ENCODE peak calls at places on chromosomes 5 and 9, in four cellular contexts. D is fibroblast of villous mesenchyme; G is Jurkat, Clone E6-1; E is kidney epithelial cell. K is an unnamed sample.

GRCh38 chr5:110940136-110940535 is 131.4 kb upstream of the TSLP start:
- DNase-seq in G (no peak), E (no peak), D (no peak), K (no peak)

GRCh38 chr5:16886366-16886736 is 49.7 kb downstream of the MYO10 start:
- DNase-seq in D (peak), E (no peak), G (no peak), K (peak)

GRCh38 chr5:156402387-156402921 is 75.5 kb downstream of the SGCD start:
- DNase-seq in E (peak), G (peak), D (peak), K (no peak)

GRCh38 chr9:117644607-117645244 is 59.5 kb upstream of the TLR4 start:
- DNase-seq in D (peak), G (peak), E (peak), K (peak)

GRCh38 chr5:156934450-156935211 is 28.4 kb downstream of the TIMD4 start:
- DNase-seq in G (peak), E (no peak), D (no peak), K (no peak)

GRCh38 chr5:39264528-39264927 is 45.2 kb upstream of the FYB1 start:
- DNase-seq in E (no peak), D (no peak), G (no peak), K (no peak)

GRCh38 chr9:28163619-28164018 is 590.3 kb upstream of the C9orf72 start:
- DNase-seq in D (no peak), E (no peak), G (no peak), K (no peak)

GRCh38 chr5:1368236-1368635 is 23.3 kb upstream of the CLPTM1L start:
- DNase-seq in G (no peak), D (no peak), E (no peak), K (no peak)

GRCh38 chr9:135587658-135588057 is 26.1 kb downstream of the PAEP start:
- DNase-seq in G (no peak), E (no peak), D (no peak), K (no peak)

GRCh38 chr5:112210430-112211005 is 208.6 kb downstream of the EPB41L4A start:
- DNase-seq in G (no peak), E (peak), D (peak), K (no peak)

GRCh38 chr5:109324941-109325340 is 84.8 kb downstream of the PJA2 start:
- DNase-seq in D (peak), G (no peak), E (no peak), K (no peak)

GRCh38 chr9:70170151-70170795 is 88.5 kb upstream of the SMC5 start:
- DNase-seq in G (no peak), D (no peak), E (no peak), K (no peak)

GRCh38 chr9:70113403-70114022 is 69.9 kb downstream of the MAMDC2 start:
- DNase-seq in D (peak), G (peak), E (no peak), K (peak)

GRCh38 chr9:124721109-124721850 is 49.8 kb downstream of the NR6A1 start:
- DNase-seq in D (peak), G (no peak), E (no peak), K (no peak)

GRCh38 chr9:4985376-4986266 is 549 bp downstream of the JAK2 start:
- DNase-seq in D (peak), E (no peak), G (peak), K (no peak)

GRCh38 chr5:88707216-88707965 is 175.6 kb downstream of the MEF2C start:
- DNase-seq in E (no peak), G (no peak), D (no peak), K (no peak)

GRCh38 chr9:116687074-116687761 is at the start of gene TRIM32:
- DNase-seq in D (peak), G (peak), E (peak), K (peak)

GRCh38 chr5:179869641-179870402 is 11.2 kb upstream of the MRNIP start:
- DNase-seq in G (no peak), E (no peak), D (no peak), K (no peak)

GRCh38 chr9:111598730-111599091 is 736 bp downstream of the PTGR1 start:
- DNase-seq in E (no peak), G (no peak), D (peak), K (peak)

GRCh38 chr5:148999741-149000140 is 63.1 kb downstream of the SH3TC2 start:
- DNase-seq in E (no peak), D (no peak), G (no peak), K (no peak)

GRCh38 chr9:120935383-120935857 is 8.8 kb upstream of the TRAF1 start:
- DNase-seq in D (peak), G (no peak), E (peak), K (peak)

GRCh38 chr5:170630711-170631141 is 126.9 kb downstream of the KCNIP1 start:
- DNase-seq in G (no peak), E (no peak), D (no peak), K (no peak)

DNA sequence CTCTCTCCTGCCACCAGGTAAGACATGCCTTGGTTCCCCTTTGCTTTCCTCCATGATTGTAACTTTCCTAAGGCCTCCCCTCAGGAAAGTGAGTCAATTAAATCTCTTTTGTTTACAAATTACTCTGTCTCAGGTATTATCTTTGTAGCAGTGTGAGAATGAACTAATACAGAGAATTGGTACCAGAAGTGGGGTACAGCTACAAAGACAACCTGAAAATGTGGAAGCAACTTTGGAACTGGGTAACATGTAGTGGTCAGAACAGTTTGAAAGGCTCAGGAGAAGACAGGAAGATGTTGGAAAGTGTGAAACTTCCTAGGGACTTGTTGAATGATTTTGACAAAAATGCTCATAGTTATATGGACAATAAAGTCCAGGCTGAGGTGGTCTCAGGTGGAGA is 97.2 kb downstream of the FAM170A start:
- DNase-seq in E (no peak), G (no peak), D (no peak), K (no peak)
- H3K4me3 ChIP-seq in E (no peak), G (no peak), D (no peak), K (no peak)

DNA sequence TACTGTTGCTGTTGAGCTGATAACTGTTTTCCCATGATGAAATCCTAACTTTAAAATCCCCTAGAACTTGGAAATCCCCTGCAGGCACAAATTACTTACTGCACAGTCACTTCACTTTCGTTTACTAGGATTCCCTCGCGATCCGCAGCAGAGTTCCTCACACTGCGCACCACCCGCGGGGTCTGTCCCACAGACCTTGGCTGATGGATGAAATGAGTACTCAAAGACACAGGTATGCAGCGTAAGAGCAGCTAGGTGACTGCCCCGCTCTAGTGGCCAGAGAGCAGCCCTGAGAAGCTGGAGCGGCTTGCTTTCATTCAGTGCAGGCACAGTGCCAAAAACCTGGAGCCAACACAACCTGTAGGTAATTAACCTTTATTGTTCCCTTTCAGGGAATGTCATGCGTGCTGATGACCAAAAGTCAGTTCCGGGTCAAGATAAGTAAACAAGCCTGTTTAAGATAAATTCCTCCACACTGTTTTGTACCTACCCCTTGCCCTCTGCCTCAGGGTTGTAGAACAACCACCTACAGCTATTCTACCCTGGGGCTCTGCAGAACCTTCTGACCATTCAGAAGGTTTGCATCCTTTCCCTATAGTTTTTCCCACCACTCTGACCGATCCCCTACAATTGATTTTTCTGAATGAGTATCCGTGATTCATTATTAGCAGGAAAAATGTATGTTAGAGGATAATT is 191.2 kb downstream of the CDH9 start:
- DNase-seq in D (no peak), E (no peak), G (no peak), K (no peak)
- H3K4me3 ChIP-seq in D (no peak), E (no peak), G (no peak), K (no peak)

DNA sequence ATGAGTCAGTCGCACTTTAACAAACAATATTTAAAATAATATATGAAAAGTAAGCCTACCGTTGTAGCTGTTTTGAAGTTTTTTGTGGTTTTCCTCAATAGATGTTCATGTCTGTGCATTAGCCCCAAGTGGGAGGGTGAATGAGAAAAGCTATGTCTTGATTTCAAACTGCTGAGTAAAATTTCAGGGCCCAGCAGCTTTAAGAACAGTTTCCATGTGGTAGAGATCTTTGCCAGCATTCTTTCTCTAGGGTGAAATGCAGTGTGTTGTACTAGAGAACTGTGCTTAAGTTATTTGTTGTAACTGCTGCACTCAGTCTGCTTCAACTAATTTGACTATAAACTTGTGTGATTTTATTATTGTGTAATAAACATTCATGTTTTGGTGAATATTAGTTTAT is at the start of gene OGN:
- DNase-seq in E (no peak), D (no peak), G (peak), K (no peak)
- H3K4me3 ChIP-seq in E (no peak), D (no peak), G (peak), K (no peak)

GRCh38 chr5:75681125-75681830 is 36.0 kb downstream of the POC5 start:
- DNase-seq in D (peak), E (no peak), G (peak), K (no peak)
- H3K4me3 ChIP-seq in D (peak), E (no peak), G (no peak), K (no peak)

DNA sequence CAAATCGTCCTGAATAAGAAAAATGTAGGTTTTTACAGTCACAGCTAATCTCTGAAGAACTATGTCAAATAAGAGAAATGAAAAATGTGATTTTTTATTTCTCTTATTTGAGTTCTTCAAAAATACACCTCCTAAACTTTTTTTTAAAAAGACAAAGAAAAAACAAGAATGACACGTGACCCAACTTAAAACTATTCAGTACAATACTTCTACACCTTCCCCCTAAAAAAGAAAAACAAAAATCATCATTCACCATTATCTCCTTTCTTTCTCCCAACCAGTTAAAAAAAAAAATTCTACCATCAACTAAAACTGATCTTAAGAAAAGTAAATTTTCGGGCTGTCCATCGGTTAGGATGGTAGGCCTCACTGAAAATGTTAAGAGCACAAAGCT is 2.1 kb downstream of the RNF145 start:
- DNase-seq in E (no peak), G (no peak), D (no peak), K (no peak)
- H3K4me3 ChIP-seq in E (peak), G (peak), D (peak), K (peak)

GRCh38 chr9:14263707-14264483 is 50.0 kb downstream of the NFIB start:
- DNase-seq in E (no peak), G (no peak), D (no peak), K (no peak)
- H3K4me3 ChIP-seq in E (no peak), G (no peak), D (no peak), K (no peak)

DNA sequence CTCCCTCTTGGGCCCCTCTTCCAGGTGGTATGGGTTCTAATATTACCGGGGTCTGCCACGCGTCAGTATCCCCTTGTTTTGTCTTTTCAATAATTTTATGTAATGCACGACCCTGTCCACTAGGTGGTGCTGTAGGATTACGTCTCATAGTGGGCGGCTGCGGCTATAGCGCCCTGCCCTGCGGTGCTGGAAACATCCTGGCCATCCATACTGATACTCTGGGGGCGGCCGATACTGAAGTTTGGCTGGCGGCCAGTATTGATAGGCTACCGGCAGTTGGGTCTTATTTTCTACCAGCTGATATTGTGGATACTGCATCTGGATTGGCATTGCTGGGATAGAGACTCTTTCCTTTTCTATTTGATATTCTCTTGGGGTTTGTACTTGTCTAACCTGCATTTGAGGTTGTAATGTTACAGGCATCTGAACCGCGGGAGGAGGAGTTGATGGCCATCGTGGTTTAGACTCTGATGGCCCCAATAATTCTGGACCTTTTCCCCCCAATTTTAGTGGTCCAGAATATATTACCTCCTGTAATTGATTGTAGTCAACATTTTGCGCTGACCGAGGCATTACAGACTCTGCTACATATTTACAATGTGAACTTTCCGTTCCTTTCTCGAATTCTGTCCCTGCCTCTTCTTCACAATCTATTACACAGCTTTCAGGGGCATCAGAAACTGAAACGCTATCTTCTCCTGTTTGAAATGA is 3.3 kb upstream of the TMEM141 start:
- DNase-seq in E (no peak), D (peak), G (peak), K (peak)
- H3K4me3 ChIP-seq in E (no peak), D (no peak), G (peak), K (no peak)

DNA sequence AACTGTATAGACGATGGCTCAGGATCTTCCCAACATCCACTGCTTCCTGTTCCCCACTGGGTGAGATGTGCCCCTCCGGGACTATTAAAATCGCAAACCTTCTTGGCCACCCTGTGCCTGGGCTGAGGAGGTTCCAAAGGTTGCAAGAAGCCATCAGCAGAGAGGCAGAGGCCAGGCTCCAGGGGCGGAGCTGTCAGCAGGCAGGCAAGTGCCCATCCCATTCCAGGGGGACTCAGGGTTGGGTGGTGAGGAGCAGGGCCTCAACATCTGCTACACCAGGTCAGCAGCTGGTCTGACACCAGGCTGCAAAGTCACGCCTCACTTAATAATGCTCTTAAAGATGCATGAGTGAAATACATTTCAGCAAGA is 2.2 kb downstream of the BTNL3 start:
- DNase-seq in D (no peak), G (no peak), E (no peak), K (no peak)
- H3K4me3 ChIP-seq in D (no peak), G (no peak), E (no peak), K (no peak)

GRCh38 chr9:2838984-2839367 is 4.9 kb downstream of the PUM3 start:
- DNase-seq in G (no peak), D (peak), E (no peak), K (no peak)

GRCh38 chr9:2833096-2833495 is 10.8 kb downstream of the PUM3 start:
- DNase-seq in G (no peak), E (no peak), D (no peak), K (no peak)

GRCh38 chr9:2837915-2838314 is 6.0 kb downstream of the PUM3 start:
- DNase-seq in E (no peak), G (no peak), D (peak), K (no peak)

GRCh38 chr9:2838356-2838983 is 5.4 kb downstream of the PUM3 start:
- DNase-seq in G (no peak), E (no peak), D (peak), K (no peak)
- H3K4me3 ChIP-seq in G (no peak), E (no peak), D (peak), K (no peak)